ENCODE peak calls at places on chromosomes 2 and 18, in nine cellular contexts. One of them, this sample, is unnamed.

GRCh38 chr2:71459084-71459431 is 5.7 kb downstream of the DYSF start:
- DNase-seq in AG04450: no peak
- DNase-seq in thoracic aorta: no peak
- DNase-seq in fibroblast of pulmonary artery: no peak
- DNase-seq in heart right ventricle: peak
- DNase-seq in adrenal gland: no peak
- DNase-seq in H1: peak
- DNase-seq in HL-60: no peak
- DNase-seq in psoas muscle: no peak
- DNase-seq in this sample: no peak

GRCh38 chr2:3628800-3629199 is 29.2 kb upstream of the ALLC start:
- DNase-seq in AG04450: no peak
- DNase-seq in thoracic aorta: no peak
- DNase-seq in fibroblast of pulmonary artery: no peak
- DNase-seq in heart right ventricle: peak
- DNase-seq in adrenal gland: no peak
- DNase-seq in H1: peak
- DNase-seq in HL-60: peak
- DNase-seq in psoas muscle: peak
- DNase-seq in this sample: no peak

GRCh38 chr2:45872211-45872610 is 220.7 kb downstream of the PRKCE start:
- DNase-seq in AG04450: no peak
- DNase-seq in thoracic aorta: no peak
- DNase-seq in fibroblast of pulmonary artery: no peak
- DNase-seq in heart right ventricle: no peak
- DNase-seq in adrenal gland: peak
- DNase-seq in H1: no peak
- DNase-seq in HL-60: no peak
- DNase-seq in psoas muscle: no peak
- DNase-seq in this sample: peak

GRCh38 chr18:52995875-52996274 is 655.9 kb downstream of the DCC start:
- DNase-seq in AG04450: no peak
- DNase-seq in thoracic aorta: no peak
- DNase-seq in fibroblast of pulmonary artery: no peak
- DNase-seq in heart right ventricle: no peak
- DNase-seq in adrenal gland: no peak
- DNase-seq in H1: no peak
- DNase-seq in HL-60: no peak
- DNase-seq in psoas muscle: no peak
- DNase-seq in this sample: no peak

GRCh38 chr18:49225160-49225559 is 235.3 kb downstream of the DYM start:
- DNase-seq in AG04450: no peak
- DNase-seq in thoracic aorta: no peak
- DNase-seq in fibroblast of pulmonary artery: peak
- DNase-seq in heart right ventricle: no peak
- DNase-seq in adrenal gland: no peak
- DNase-seq in H1: no peak
- DNase-seq in HL-60: no peak
- DNase-seq in psoas muscle: no peak
- DNase-seq in this sample: peak

GRCh38 chr2:78861546-78861945 is 164.0 kb upstream of the REG3G start:
- DNase-seq in AG04450: no peak
- DNase-seq in thoracic aorta: no peak
- DNase-seq in fibroblast of pulmonary artery: peak
- DNase-seq in heart right ventricle: no peak
- DNase-seq in adrenal gland: peak
- DNase-seq in H1: no peak
- DNase-seq in HL-60: peak
- DNase-seq in psoas muscle: no peak
- DNase-seq in this sample: peak

GRCh38 chr2:204325468-204325867 is 219.8 kb upstream of the PARD3B start:
- DNase-seq in AG04450: peak
- DNase-seq in thoracic aorta: no peak
- DNase-seq in fibroblast of pulmonary artery: peak
- DNase-seq in heart right ventricle: peak
- DNase-seq in adrenal gland: peak
- DNase-seq in H1: peak
- DNase-seq in HL-60: peak
- DNase-seq in psoas muscle: no peak
- DNase-seq in this sample: peak

GRCh38 chr2:192218970-192219369 is 24.2 kb upstream of the TMEFF2 start:
- DNase-seq in AG04450: no peak
- DNase-seq in thoracic aorta: no peak
- DNase-seq in fibroblast of pulmonary artery: no peak
- DNase-seq in heart right ventricle: no peak
- DNase-seq in adrenal gland: no peak
- DNase-seq in H1: no peak
- DNase-seq in HL-60: no peak
- DNase-seq in psoas muscle: no peak
- DNase-seq in this sample: no peak

DNA sequence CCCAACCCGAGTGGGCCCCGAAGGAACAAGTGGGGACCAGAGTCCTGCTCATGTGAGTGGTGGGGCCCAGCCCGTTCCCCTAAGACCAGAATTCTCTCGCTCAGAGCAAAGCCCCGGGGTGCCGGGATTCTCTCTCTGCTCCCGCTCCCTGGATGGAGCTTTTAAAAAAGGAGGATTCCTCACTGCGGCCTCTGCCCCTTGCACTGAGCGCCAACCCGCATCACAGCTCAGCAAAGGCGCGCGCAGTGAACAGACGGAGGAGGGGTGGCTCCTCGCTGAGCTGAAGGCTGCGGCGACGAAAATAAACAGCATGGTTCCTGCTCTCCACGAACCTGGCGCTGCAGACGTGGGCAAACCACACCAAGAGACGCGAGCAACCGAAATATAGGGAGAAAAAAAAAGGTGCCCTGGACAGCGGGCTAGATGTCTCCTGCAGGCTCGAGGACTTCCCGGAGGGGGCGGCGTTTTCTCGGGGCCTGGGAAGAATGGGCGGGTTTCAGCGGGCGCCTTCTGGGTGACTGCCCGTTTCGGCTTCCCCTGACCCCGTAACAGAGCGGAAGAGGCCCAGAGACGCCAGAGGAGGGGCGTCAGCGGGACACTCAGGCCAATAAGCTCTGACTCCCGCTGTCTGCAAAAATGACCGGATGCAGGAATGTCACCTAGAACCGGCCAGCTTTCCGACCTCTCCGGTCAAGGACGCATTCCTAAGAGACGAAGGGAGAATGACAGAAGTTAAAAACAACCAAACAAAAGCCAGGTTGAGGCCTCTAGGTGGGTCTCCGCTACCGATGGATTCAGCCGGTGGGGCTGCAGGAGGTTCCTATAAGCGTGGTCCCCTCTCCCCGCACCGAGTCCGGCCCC is 819 bp upstream of the KLF11 start:
- DNase-seq in AG04450: no peak
- DNase-seq in thoracic aorta: peak
- DNase-seq in fibroblast of pulmonary artery: peak
- DNase-seq in heart right ventricle: peak
- DNase-seq in adrenal gland: peak
- DNase-seq in H1: peak
- DNase-seq in HL-60: no peak
- DNase-seq in psoas muscle: peak
- DNase-seq in this sample: peak
- TF ChIP-seq CTCF in AG04450: no peak
- TF ChIP-seq CTCF in thoracic aorta: no peak
- TF ChIP-seq CTCF in fibroblast of pulmonary artery: no peak
- TF ChIP-seq CTCF in heart right ventricle: no peak
- TF ChIP-seq CTCF in adrenal gland: no peak
- TF ChIP-seq CTCF in H1: no peak
- TF ChIP-seq CTCF in HL-60: no peak
- TF ChIP-seq CTCF in psoas muscle: no peak
- TF ChIP-seq CTCF in this sample: no peak

GRCh38 chr18:13234528-13234795 is 15.9 kb downstream of the LDLRAD4 start:
- DNase-seq in AG04450: no peak
- DNase-seq in thoracic aorta: no peak
- DNase-seq in fibroblast of pulmonary artery: no peak
- DNase-seq in heart right ventricle: no peak
- DNase-seq in adrenal gland: no peak
- DNase-seq in H1: peak
- DNase-seq in HL-60: no peak
- DNase-seq in psoas muscle: no peak
- DNase-seq in this sample: no peak

GRCh38 chr18:13235326-13235937 is 16.9 kb downstream of the LDLRAD4 start:
- DNase-seq in AG04450: no peak
- DNase-seq in thoracic aorta: no peak
- DNase-seq in fibroblast of pulmonary artery: no peak
- DNase-seq in heart right ventricle: no peak
- DNase-seq in adrenal gland: no peak
- DNase-seq in H1: no peak
- DNase-seq in HL-60: no peak
- DNase-seq in psoas muscle: no peak
- DNase-seq in this sample: no peak

GRCh38 chr18:13232971-13233565 is 14.5 kb downstream of the LDLRAD4 start:
- DNase-seq in AG04450: no peak
- DNase-seq in thoracic aorta: no peak
- DNase-seq in fibroblast of pulmonary artery: no peak
- DNase-seq in heart right ventricle: no peak
- DNase-seq in adrenal gland: no peak
- DNase-seq in H1: peak
- DNase-seq in HL-60: no peak
- DNase-seq in psoas muscle: no peak
- DNase-seq in this sample: no peak

GRCh38 chr18:13232060-13232917 is 13.7 kb downstream of the LDLRAD4 start:
- DNase-seq in AG04450: no peak
- DNase-seq in thoracic aorta: no peak
- DNase-seq in fibroblast of pulmonary artery: no peak
- DNase-seq in heart right ventricle: peak
- DNase-seq in adrenal gland: no peak
- DNase-seq in H1: peak
- DNase-seq in HL-60: no peak
- DNase-seq in psoas muscle: peak
- DNase-seq in this sample: no peak

GRCh38 chr18:13233746-13234527 is 15.4 kb downstream of the LDLRAD4 start:
- DNase-seq in AG04450: no peak
- DNase-seq in thoracic aorta: no peak
- DNase-seq in fibroblast of pulmonary artery: no peak
- DNase-seq in heart right ventricle: no peak
- DNase-seq in adrenal gland: no peak
- DNase-seq in H1: peak
- DNase-seq in HL-60: no peak
- DNase-seq in psoas muscle: no peak
- DNase-seq in this sample: no peak
- H3K4me3 ChIP-seq in AG04450: no peak
- H3K4me3 ChIP-seq in thoracic aorta: no peak
- H3K4me3 ChIP-seq in fibroblast of pulmonary artery: no peak
- H3K4me3 ChIP-seq in heart right ventricle: no peak
- H3K4me3 ChIP-seq in adrenal gland: no peak
- H3K4me3 ChIP-seq in H1: no peak
- H3K4me3 ChIP-seq in HL-60: no peak
- H3K4me3 ChIP-seq in psoas muscle: no peak
- H3K4me3 ChIP-seq in this sample: no peak

DNA sequence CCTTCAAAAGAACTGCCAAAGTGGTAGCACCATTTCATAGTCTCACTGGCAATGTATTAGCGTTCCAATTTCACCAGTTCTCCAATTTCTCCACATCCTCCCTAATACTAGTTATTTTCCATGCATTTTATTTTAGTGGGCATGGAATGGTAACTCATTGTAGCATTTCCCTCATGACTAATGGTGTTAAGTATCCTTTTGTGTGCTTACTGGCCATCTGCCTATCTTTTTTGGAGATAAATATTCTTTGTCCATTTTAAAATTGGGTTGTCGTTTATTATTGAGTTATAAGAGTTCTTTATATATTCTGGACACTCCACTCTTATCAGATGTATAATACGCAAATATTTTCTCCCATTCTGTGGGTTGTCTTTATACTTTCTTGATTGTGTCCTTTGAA is 107.1 kb downstream of the THADA start:
- DNase-seq in AG04450: no peak
- DNase-seq in thoracic aorta: no peak
- DNase-seq in fibroblast of pulmonary artery: no peak
- DNase-seq in heart right ventricle: no peak
- DNase-seq in adrenal gland: no peak
- DNase-seq in H1: no peak
- DNase-seq in HL-60: no peak
- DNase-seq in psoas muscle: no peak
- DNase-seq in this sample: no peak
- TF ChIP-seq CTCF in AG04450: no peak
- TF ChIP-seq CTCF in thoracic aorta: no peak
- TF ChIP-seq CTCF in fibroblast of pulmonary artery: no peak
- TF ChIP-seq CTCF in heart right ventricle: no peak
- TF ChIP-seq CTCF in adrenal gland: no peak
- TF ChIP-seq CTCF in H1: no peak
- TF ChIP-seq CTCF in HL-60: no peak
- TF ChIP-seq CTCF in psoas muscle: no peak
- TF ChIP-seq CTCF in this sample: no peak

GRCh38 chr2:231413456-231413855 is 17.9 kb downstream of the B3GNT7 start:
- DNase-seq in AG04450: no peak
- DNase-seq in thoracic aorta: no peak
- DNase-seq in fibroblast of pulmonary artery: no peak
- DNase-seq in heart right ventricle: no peak
- DNase-seq in adrenal gland: no peak
- DNase-seq in H1: peak
- DNase-seq in HL-60: no peak
- DNase-seq in psoas muscle: no peak
- DNase-seq in this sample: no peak

GRCh38 chr2:231410293-231411004 is 14.9 kb downstream of the B3GNT7 start:
- DNase-seq in AG04450: no peak
- DNase-seq in thoracic aorta: no peak
- DNase-seq in fibroblast of pulmonary artery: no peak
- DNase-seq in heart right ventricle: no peak
- DNase-seq in adrenal gland: no peak
- DNase-seq in H1: peak
- DNase-seq in HL-60: no peak
- DNase-seq in psoas muscle: no peak
- DNase-seq in this sample: no peak

GRCh38 chr2:231412616-231412963 is 17.1 kb downstream of the B3GNT7 start:
- DNase-seq in AG04450: no peak
- DNase-seq in thoracic aorta: no peak
- DNase-seq in fibroblast of pulmonary artery: no peak
- DNase-seq in heart right ventricle: no peak
- DNase-seq in adrenal gland: no peak
- DNase-seq in H1: no peak
- DNase-seq in HL-60: no peak
- DNase-seq in psoas muscle: no peak
- DNase-seq in this sample: no peak

GRCh38 chr2:231411237-231411636 is 15.7 kb downstream of the B3GNT7 start:
- DNase-seq in AG04450: no peak
- DNase-seq in thoracic aorta: no peak
- DNase-seq in fibroblast of pulmonary artery: no peak
- DNase-seq in heart right ventricle: no peak
- DNase-seq in adrenal gland: no peak
- DNase-seq in H1: no peak
- DNase-seq in HL-60: no peak
- DNase-seq in psoas muscle: no peak
- DNase-seq in this sample: no peak

DNA sequence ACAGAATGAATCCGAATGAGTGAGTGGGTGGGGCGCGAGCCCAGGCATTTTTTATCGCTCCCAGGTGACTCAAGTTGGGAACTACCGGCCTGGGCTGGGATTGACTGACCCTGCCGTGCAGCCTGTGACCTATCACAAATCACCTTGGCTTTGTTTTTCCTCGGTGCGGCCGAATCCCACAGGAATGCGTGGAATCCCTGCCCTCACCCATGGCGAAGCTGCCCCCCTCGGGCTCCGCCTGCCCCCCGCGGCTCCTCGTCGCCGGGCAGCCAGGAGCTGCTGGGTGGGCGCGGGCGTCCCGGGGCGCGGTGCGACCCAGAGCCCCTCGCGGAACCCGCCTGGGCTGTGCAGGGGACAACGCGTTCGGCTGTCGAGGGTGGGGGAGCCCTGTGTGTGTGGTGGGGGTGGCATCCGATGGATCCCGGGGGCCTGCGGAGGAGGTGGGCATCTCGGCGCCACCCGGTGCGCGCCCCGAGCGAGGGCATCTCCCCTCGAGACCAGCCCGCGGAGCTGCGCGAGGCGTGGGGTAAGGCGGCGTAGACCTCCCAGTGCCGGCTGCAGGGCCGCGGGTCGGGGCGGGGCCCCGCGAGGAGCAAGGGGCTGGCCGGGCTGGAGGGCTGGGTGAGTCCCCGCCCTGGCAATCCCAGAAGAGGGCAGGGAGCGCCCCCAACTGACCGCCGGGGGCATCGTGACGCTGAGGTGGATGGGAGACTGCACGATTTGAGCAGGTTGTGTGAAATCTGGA is 16.5 kb downstream of the B3GNT7 start:
- DNase-seq in AG04450: peak
- DNase-seq in thoracic aorta: peak
- DNase-seq in fibroblast of pulmonary artery: peak
- DNase-seq in heart right ventricle: peak
- DNase-seq in adrenal gland: peak
- DNase-seq in H1: peak
- DNase-seq in HL-60: peak
- DNase-seq in psoas muscle: peak
- DNase-seq in this sample: peak
- H3K4me3 ChIP-seq in AG04450: peak
- H3K4me3 ChIP-seq in thoracic aorta: peak
- H3K4me3 ChIP-seq in fibroblast of pulmonary artery: peak
- H3K4me3 ChIP-seq in heart right ventricle: peak
- H3K4me3 ChIP-seq in adrenal gland: peak
- H3K4me3 ChIP-seq in H1: peak
- H3K4me3 ChIP-seq in HL-60: peak
- H3K4me3 ChIP-seq in psoas muscle: peak
- H3K4me3 ChIP-seq in this sample: peak

This sample was measured in cardiac fibroblast.